ENCODE peak calls at places on chromosomes 4 and X, in six cellular contexts. D, U, N, A, Y and B are unnamed samples.
A peak's percentile ranks its signal among the peaks of the same experiment; 100 is the strongest.

GRCh38 chrX:139560221-139560620 is 29.7 kb downstream of the F9 start:
- DNase-seq in N (no peak), A (no peak), D (no peak), Y (no peak), U (no peak), B (no peak)

GRCh38 chr4:87882321-87882720 is 49.6 kb downstream of the MEPE start:
- DNase-seq in U (no peak), Y (no peak), D (no peak), A (no peak), N (no peak), B (no peak)

GRCh38 chr4:69860007-69860406 is at the start of gene SULT1E1:
- DNase-seq in U (no peak), N (peak; percentile 4), Y (no peak), D (no peak), A (peak; percentile 14), B (no peak)

GRCh38 chr4:24443200-24443599 is 141.2 kb downstream of the DHX15 start:
- DNase-seq in U (no peak), D (no peak), N (no peak), A (no peak), Y (no peak), B (no peak)

GRCh38 chr4:17562157-17562556 is 14.8 kb upstream of the LAP3 start:
- DNase-seq in D (no peak), A (no peak), U (no peak), N (no peak), Y (no peak), B (no peak)

GRCh38 chr4:16289872-16290554 is 63.7 kb upstream of the TAPT1 start:
- DNase-seq in Y (no peak), A (peak; percentile 30), N (no peak), D (peak; percentile 5), U (no peak), B (peak; percentile 20)

GRCh38 chr4:4890574-4891260 is 31.3 kb downstream of the MSX1 start:
- DNase-seq in A (no peak), Y (no peak), D (no peak), N (no peak), U (no peak), B (no peak)

GRCh38 chrX:103586314-103586646 is 965 bp downstream of the TCEAL4 start:
- DNase-seq in U (no peak), D (no peak), A (no peak), Y (peak; percentile 50), N (no peak), B (no peak)

GRCh38 chr4:2259036-2259540 is 2.8 kb downstream of the MXD4 start:
- DNase-seq in A (no peak), D (no peak), Y (peak; percentile 18), N (no peak), U (peak; percentile 68), B (no peak)

GRCh38 chr4:110663738-110664444 is 41.0 kb upstream of the PITX2 start:
- DNase-seq in U (no peak), A (peak; percentile 74), D (no peak), Y (no peak), N (no peak), B (no peak)

GRCh38 chrX:129686422-129686948 is 31.7 kb upstream of the APLN start:
- DNase-seq in N (no peak), Y (peak; percentile 34), D (no peak), U (no peak), A (no peak), B (peak; percentile 35)

GRCh38 chrX:11437642-11438379 is 144.6 kb downstream of the AMELX start:
- DNase-seq in U (no peak), A (no peak), D (no peak), N (peak; percentile 60), Y (no peak), B (no peak)

GRCh38 chrX:154373340-154374306 is 811 bp downstream of the FLNA start:
- DNase-seq in U (no peak), D (no peak), Y (peak; percentile 78), A (peak; percentile 75), N (peak; percentile 90), B (no peak)

GRCh38 chrX:13571136-13571535 is 1.7 kb downstream of the EGFL6 start:
- DNase-seq in U (no peak), N (no peak), Y (no peak), D (no peak), A (no peak), B (no peak)

GRCh38 chr4:53614616-53615015 is 23.3 kb upstream of the LNX1 start:
- DNase-seq in A (no peak), U (no peak), D (no peak), N (peak; percentile 24), Y (no peak), B (no peak)

GRCh38 chr4:101695176-101695575 is 95.4 kb upstream of the BANK1 start:
- DNase-seq in U (no peak), D (no peak), Y (no peak), A (no peak), N (no peak), B (no peak)

GRCh38 chr4:180578175-180578574 is 1665.0 kb upstream of the TENM3 start:
- DNase-seq in Y (no peak), U (no peak), D (no peak), N (no peak), A (no peak), B (no peak)

GRCh38 chr4:173257732-173258717 is 76.1 kb downstream of the HMGB2 start:
- DNase-seq in D (no peak), A (peak; percentile 51), Y (peak; percentile 68), U (peak; percentile 93), N (peak; percentile 63), B (peak; percentile 44)

GRCh38 chr4:81804849-81805248 is 333.1 kb upstream of the RASGEF1B start:
- DNase-seq in A (no peak), Y (no peak), D (no peak), U (no peak), N (no peak), B (no peak)